ENCODE peak calls at places on chromosomes 7 and 10, in six cellular contexts. One of them, this sample, is unnamed.

GRCh38 chr10:11138634-11139033 is 121.0 kb downstream of the CELF2 start:
- DNase-seq in body of pancreas: no peak
- DNase-seq in kidney epithelial cell: no peak
- DNase-seq in endodermal cell: no peak
- DNase-seq in mammary epithelial cell: no peak
- DNase-seq in fibroblast of mammary gland: no peak
- DNase-seq in this sample: no peak

GRCh38 chr10:97842658-97843295 is 6.9 kb upstream of the GOLGA7B start:
- DNase-seq in endodermal cell: no peak
- DNase-seq in fibroblast of mammary gland: no peak
- DNase-seq in mammary epithelial cell: no peak
- DNase-seq in body of pancreas: no peak
- DNase-seq in kidney epithelial cell: no peak
- DNase-seq in this sample: no peak

GRCh38 chr7:134493091-134493490 is 34.2 kb upstream of the AKR1B1 start:
- DNase-seq in mammary epithelial cell: no peak
- DNase-seq in kidney epithelial cell: no peak
- DNase-seq in endodermal cell: no peak
- DNase-seq in fibroblast of mammary gland: no peak
- DNase-seq in body of pancreas: no peak
- DNase-seq in this sample: no peak

GRCh38 chr10:75050520-75050919 is 60.9 kb upstream of the SAMD8 start:
- DNase-seq in fibroblast of mammary gland: no peak
- DNase-seq in mammary epithelial cell: no peak
- DNase-seq in kidney epithelial cell: no peak
- DNase-seq in body of pancreas: no peak
- DNase-seq in endodermal cell: no peak
- DNase-seq in this sample: no peak

GRCh38 chr10:93437000-93437945 is 44.9 kb downstream of the MYOF start:
- DNase-seq in body of pancreas: peak
- DNase-seq in mammary epithelial cell: peak
- DNase-seq in endodermal cell: peak
- DNase-seq in fibroblast of mammary gland: peak
- DNase-seq in kidney epithelial cell: peak
- DNase-seq in this sample: no peak

GRCh38 chr7:7317850-7318249 is 135.5 kb downstream of the C1GALT1 start:
- DNase-seq in body of pancreas: no peak
- DNase-seq in fibroblast of mammary gland: no peak
- DNase-seq in kidney epithelial cell: no peak
- DNase-seq in mammary epithelial cell: no peak
- DNase-seq in endodermal cell: no peak
- DNase-seq in this sample: no peak

GRCh38 chr7:4830176-4830575 is 31.7 kb downstream of the PAPOLB start:
- DNase-seq in mammary epithelial cell: no peak
- DNase-seq in endodermal cell: peak
- DNase-seq in body of pancreas: peak
- DNase-seq in kidney epithelial cell: peak
- DNase-seq in fibroblast of mammary gland: peak
- DNase-seq in this sample: peak

GRCh38 chr10:80504158-80504811 is 33.4 kb upstream of the SH2D4B start:
- DNase-seq in endodermal cell: peak
- DNase-seq in fibroblast of mammary gland: no peak
- DNase-seq in kidney epithelial cell: no peak
- DNase-seq in mammary epithelial cell: no peak
- DNase-seq in body of pancreas: peak
- DNase-seq in this sample: peak

GRCh38 chr7:48139461-48139860 is 31.8 kb upstream of the ABCA13 start:
- DNase-seq in fibroblast of mammary gland: peak
- DNase-seq in mammary epithelial cell: no peak
- DNase-seq in body of pancreas: no peak
- DNase-seq in endodermal cell: peak
- DNase-seq in kidney epithelial cell: no peak
- DNase-seq in this sample: no peak

GRCh38 chr10:71779641-71780040 is 6.3 kb upstream of the VSIR start:
- DNase-seq in endodermal cell: no peak
- DNase-seq in kidney epithelial cell: no peak
- DNase-seq in body of pancreas: no peak
- DNase-seq in mammary epithelial cell: no peak
- DNase-seq in fibroblast of mammary gland: no peak
- DNase-seq in this sample: no peak

GRCh38 chr10:24891823-24892222 is 60.6 kb downstream of the PRTFDC1 start:
- DNase-seq in fibroblast of mammary gland: peak
- DNase-seq in kidney epithelial cell: peak
- DNase-seq in endodermal cell: no peak
- DNase-seq in body of pancreas: no peak
- DNase-seq in mammary epithelial cell: peak
- DNase-seq in this sample: peak

GRCh38 chr10:11325817-11326216 is 285.6 kb downstream of the USP6NL start:
- DNase-seq in body of pancreas: no peak
- DNase-seq in kidney epithelial cell: no peak
- DNase-seq in endodermal cell: no peak
- DNase-seq in fibroblast of mammary gland: peak
- DNase-seq in mammary epithelial cell: no peak
- DNase-seq in this sample: no peak

GRCh38 chr7:55887786-55888185 is 530 bp downstream of the ZNF713 start:
- DNase-seq in fibroblast of mammary gland: no peak
- DNase-seq in kidney epithelial cell: no peak
- DNase-seq in endodermal cell: no peak
- DNase-seq in body of pancreas: no peak
- DNase-seq in mammary epithelial cell: no peak
- DNase-seq in this sample: no peak

GRCh38 chr7:105046414-105046813 is 32.4 kb downstream of the KMT2E start:
- DNase-seq in kidney epithelial cell: peak
- DNase-seq in body of pancreas: no peak
- DNase-seq in endodermal cell: no peak
- DNase-seq in fibroblast of mammary gland: peak
- DNase-seq in mammary epithelial cell: peak
- DNase-seq in this sample: no peak

DNA sequence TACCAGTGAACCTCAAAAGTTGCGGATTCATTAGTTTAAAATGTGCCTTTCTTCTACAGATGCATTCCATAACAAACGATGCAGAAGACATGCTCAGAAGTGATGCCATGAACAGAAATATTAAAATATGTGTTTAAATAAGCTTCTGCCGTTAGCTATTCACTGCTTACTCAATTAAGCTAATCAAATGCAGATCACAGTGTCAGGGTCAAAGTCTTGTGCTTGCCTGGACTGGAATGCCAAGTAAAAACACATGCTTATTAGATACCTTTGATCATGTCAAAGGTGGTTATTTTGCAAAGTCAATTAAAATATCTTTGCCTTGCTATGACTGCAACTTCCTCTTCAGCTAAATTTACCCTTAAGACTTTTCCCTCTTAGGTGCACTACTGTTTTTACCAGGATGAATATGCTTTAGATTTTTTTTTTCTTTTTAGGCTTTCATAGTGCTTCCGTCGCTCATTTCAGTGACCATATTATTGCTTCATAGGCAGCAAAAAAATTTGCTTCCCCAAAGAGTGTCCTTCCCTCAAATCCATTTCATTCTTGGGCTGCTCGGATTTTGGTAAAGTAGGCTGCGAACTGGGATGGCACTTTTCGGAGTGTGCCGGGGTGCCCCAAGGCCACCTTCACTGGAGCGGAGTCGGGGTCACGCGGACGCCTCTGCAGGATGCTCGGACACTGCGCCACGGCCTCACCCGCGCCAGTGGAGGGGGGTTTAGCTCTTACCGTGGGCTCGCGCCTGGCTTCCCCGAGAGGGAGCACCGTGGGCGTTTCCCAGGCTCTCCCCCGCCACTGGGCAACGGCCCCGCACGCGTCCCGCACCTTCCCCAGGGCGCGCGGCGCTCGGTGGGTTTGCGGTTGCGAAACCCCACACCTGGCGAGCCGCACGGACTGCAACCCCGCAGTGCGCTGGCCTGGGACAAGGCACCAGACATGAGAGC is 743 bp downstream of the ASB13 start:
- DNase-seq in mammary epithelial cell: peak
- DNase-seq in endodermal cell: no peak
- DNase-seq in kidney epithelial cell: no peak
- DNase-seq in body of pancreas: peak
- DNase-seq in fibroblast of mammary gland: peak
- DNase-seq in this sample: no peak
- TF ChIP-seq CTCF in mammary epithelial cell: no peak
- TF ChIP-seq CTCF in endodermal cell: no peak
- TF ChIP-seq CTCF in kidney epithelial cell: no peak
- TF ChIP-seq CTCF in body of pancreas: no peak
- TF ChIP-seq CTCF in fibroblast of mammary gland: no peak
- TF ChIP-seq CTCF in this sample: no peak

GRCh38 chr10:123677556-123677955 is 11.4 kb downstream of the GPR26 start:
- DNase-seq in fibroblast of mammary gland: no peak
- DNase-seq in mammary epithelial cell: no peak
- DNase-seq in endodermal cell: no peak
- DNase-seq in body of pancreas: no peak
- DNase-seq in kidney epithelial cell: no peak
- DNase-seq in this sample: no peak

GRCh38 chr10:123681285-123681684 is 15.1 kb downstream of the GPR26 start:
- DNase-seq in endodermal cell: no peak
- DNase-seq in body of pancreas: no peak
- DNase-seq in kidney epithelial cell: no peak
- DNase-seq in mammary epithelial cell: no peak
- DNase-seq in fibroblast of mammary gland: no peak
- DNase-seq in this sample: no peak

GRCh38 chr10:123675811-123676210 is 9.7 kb downstream of the GPR26 start:
- DNase-seq in mammary epithelial cell: no peak
- DNase-seq in body of pancreas: no peak
- DNase-seq in kidney epithelial cell: no peak
- DNase-seq in endodermal cell: no peak
- DNase-seq in fibroblast of mammary gland: no peak
- DNase-seq in this sample: no peak

GRCh38 chr10:123674741-123675140 is 8.6 kb downstream of the GPR26 start:
- DNase-seq in fibroblast of mammary gland: no peak
- DNase-seq in endodermal cell: no peak
- DNase-seq in mammary epithelial cell: no peak
- DNase-seq in kidney epithelial cell: no peak
- DNase-seq in body of pancreas: no peak
- DNase-seq in this sample: no peak

DNA sequence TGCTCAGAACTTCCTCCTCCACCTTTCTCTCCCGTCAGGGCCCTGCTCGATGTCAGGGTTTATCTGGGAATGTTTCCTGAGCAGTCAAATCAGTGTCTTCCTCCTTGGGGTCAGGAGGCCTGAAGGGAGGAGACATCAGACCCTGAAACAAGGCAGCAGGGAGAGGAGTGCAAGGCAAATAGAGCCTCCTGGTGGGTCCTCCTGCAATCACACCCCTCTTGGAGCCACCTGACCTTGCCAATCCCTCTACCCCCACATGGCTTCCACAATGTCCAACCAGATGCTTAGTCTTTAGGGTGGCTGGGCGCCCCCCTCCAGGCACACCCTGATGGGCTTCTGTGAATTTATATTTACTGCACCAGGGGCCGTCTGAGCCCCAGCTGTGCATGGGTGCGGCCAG is 12.2 kb downstream of the GPR26 start:
- DNase-seq in body of pancreas: no peak
- DNase-seq in kidney epithelial cell: no peak
- DNase-seq in mammary epithelial cell: no peak
- DNase-seq in fibroblast of mammary gland: no peak
- DNase-seq in endodermal cell: peak
- DNase-seq in this sample: no peak
- H3K4me3 ChIP-seq in body of pancreas: no peak
- H3K4me3 ChIP-seq in kidney epithelial cell: no peak
- H3K4me3 ChIP-seq in mammary epithelial cell: no peak
- H3K4me3 ChIP-seq in fibroblast of mammary gland: no peak
- H3K4me3 ChIP-seq in endodermal cell: no peak
- H3K4me3 ChIP-seq in this sample: no peak

GRCh38 chr10:101301111-101301731 is 52.7 kb upstream of the BTRC start:
- DNase-seq in mammary epithelial cell: peak
- DNase-seq in body of pancreas: peak
- DNase-seq in kidney epithelial cell: no peak
- DNase-seq in fibroblast of mammary gland: peak
- DNase-seq in endodermal cell: peak
- DNase-seq in this sample: peak
- TF ChIP-seq CTCF in mammary epithelial cell: peak
- TF ChIP-seq CTCF in body of pancreas: peak
- TF ChIP-seq CTCF in kidney epithelial cell: peak
- TF ChIP-seq CTCF in fibroblast of mammary gland: peak
- TF ChIP-seq CTCF in endodermal cell: peak
- TF ChIP-seq CTCF in this sample: peak

GRCh38 chr10:14010083-14010551 is 320.6 kb downstream of the FRMD4A start:
- DNase-seq in endodermal cell: peak
- DNase-seq in fibroblast of mammary gland: peak
- DNase-seq in kidney epithelial cell: no peak
- DNase-seq in body of pancreas: no peak
- DNase-seq in mammary epithelial cell: peak
- DNase-seq in this sample: no peak
- H3K4me3 ChIP-seq in endodermal cell: no peak
- H3K4me3 ChIP-seq in fibroblast of mammary gland: peak
- H3K4me3 ChIP-seq in kidney epithelial cell: peak
- H3K4me3 ChIP-seq in body of pancreas: no peak
- H3K4me3 ChIP-seq in mammary epithelial cell: peak
- H3K4me3 ChIP-seq in this sample: no peak

GRCh38 chr7:36090976-36091375 is 62.1 kb upstream of the EEPD1 start:
- DNase-seq in kidney epithelial cell: no peak
- DNase-seq in body of pancreas: no peak
- DNase-seq in fibroblast of mammary gland: no peak
- DNase-seq in endodermal cell: no peak
- DNase-seq in mammary epithelial cell: no peak
- DNase-seq in this sample: no peak

GRCh38 chr7:36086571-36086970 is 66.5 kb upstream of the EEPD1 start:
- DNase-seq in mammary epithelial cell: no peak
- DNase-seq in fibroblast of mammary gland: no peak
- DNase-seq in body of pancreas: peak
- DNase-seq in kidney epithelial cell: no peak
- DNase-seq in endodermal cell: no peak
- DNase-seq in this sample: no peak

GRCh38 chr7:36088966-36089365 is 64.1 kb upstream of the EEPD1 start:
- DNase-seq in fibroblast of mammary gland: no peak
- DNase-seq in endodermal cell: no peak
- DNase-seq in mammary epithelial cell: no peak
- DNase-seq in body of pancreas: no peak
- DNase-seq in kidney epithelial cell: no peak
- DNase-seq in this sample: no peak

GRCh38 chr7:36091571-36092176 is 61.4 kb upstream of the EEPD1 start:
- DNase-seq in mammary epithelial cell: no peak
- DNase-seq in fibroblast of mammary gland: no peak
- DNase-seq in kidney epithelial cell: no peak
- DNase-seq in body of pancreas: no peak
- DNase-seq in endodermal cell: no peak
- DNase-seq in this sample: no peak

GRCh38 chr7:36088553-36088952 is 64.5 kb upstream of the EEPD1 start:
- DNase-seq in fibroblast of mammary gland: no peak
- DNase-seq in mammary epithelial cell: no peak
- DNase-seq in body of pancreas: no peak
- DNase-seq in kidney epithelial cell: no peak
- DNase-seq in endodermal cell: no peak
- DNase-seq in this sample: no peak
- TF ChIP-seq CTCF in fibroblast of mammary gland: no peak
- TF ChIP-seq CTCF in mammary epithelial cell: no peak
- TF ChIP-seq CTCF in body of pancreas: no peak
- TF ChIP-seq CTCF in kidney epithelial cell: no peak
- TF ChIP-seq CTCF in endodermal cell: no peak
- TF ChIP-seq CTCF in this sample: no peak